ENCODE peak calls at places on chromosomes 3 and 15, in ten cellular contexts. Q, E, F, M, H, X, N, I, Y and P are unnamed samples.

GRCh38 chr15:95684693-95685115 is 645.8 kb upstream of the NR2F2 start:
- DNase-seq in N (no peak), M (no peak), F (no peak), E (peak), I (no peak), H (peak), Q (no peak), Y (no peak), X (no peak), P (peak)

GRCh38 chr3:179181993-179182551 is 33.9 kb downstream of the PIK3CA start:
- DNase-seq in M (no peak), N (no peak), I (no peak), Y (no peak), H (no peak), E (no peak), F (no peak), X (no peak), Q (no peak), P (peak)

GRCh38 chr3:57127849-57128566 is 37.1 kb downstream of the IL17RD start:
- DNase-seq in Q (no peak), E (no peak), N (no peak), H (peak), M (no peak), I (no peak), X (no peak), F (no peak), Y (no peak), P (peak)

GRCh38 chr3:50336452-50337174 is 4.0 kb downstream of the RASSF1 start:
- DNase-seq in E (no peak), M (no peak), N (no peak), X (no peak), Y (no peak), I (no peak), H (no peak), F (no peak), Q (no peak), P (peak)

GRCh38 chr15:63498815-63499549 is 5.4 kb upstream of the USP3 start:
- DNase-seq in N (no peak), F (no peak), Q (no peak), I (no peak), E (no peak), H (no peak), X (peak), Y (no peak), M (no peak), P (no peak)

GRCh38 chr3:133538154-133538553 is 35.3 kb upstream of the CDV3 start:
- DNase-seq in H (no peak), F (no peak), Q (no peak), I (no peak), N (no peak), Y (no peak), M (no peak), E (no peak), X (no peak), P (no peak)

GRCh38 chr3:12178091-12178820 is 19.5 kb upstream of the TIMP4 start:
- DNase-seq in H (no peak), I (no peak), N (no peak), Y (no peak), X (peak), Q (no peak), M (no peak), E (no peak), F (no peak), P (peak)

GRCh38 chr3:114435733-114436132 is 141.9 kb downstream of the TIGIT start:
- DNase-seq in E (no peak), I (no peak), N (no peak), H (no peak), M (no peak), X (no peak), F (no peak), Y (no peak), Q (no peak), P (peak)

GRCh38 chr15:63398456-63398855 is 16.8 kb upstream of the CA12 start:
- DNase-seq in N (no peak), Q (no peak), Y (no peak), H (no peak), I (no peak), F (no peak), X (no peak), E (no peak), M (no peak), P (no peak)

GRCh38 chr3:89625945-89626344 is 518.5 kb downstream of the EPHA3 start:
- DNase-seq in I (no peak), Q (no peak), F (no peak), H (no peak), Y (no peak), X (no peak), E (no peak), N (no peak), M (no peak), P (no peak)

GRCh38 chr3:57928511-57928910 is 79.7 kb upstream of the FLNB start:
- DNase-seq in E (no peak), M (no peak), N (no peak), Y (no peak), Q (no peak), I (no peak), X (no peak), H (no peak), F (no peak), P (no peak)

GRCh38 chr3:66552846-66553245 is 52.0 kb upstream of the LRIG1 start:
- DNase-seq in F (no peak), E (no peak), I (no peak), H (no peak), Y (no peak), Q (no peak), X (no peak), N (no peak), M (no peak), P (no peak)

GRCh38 chr3:41204369-41204768 is 5.1 kb downstream of the CTNNB1 start:
- DNase-seq in Y (no peak), Q (no peak), F (no peak), X (no peak), I (no peak), H (no peak), E (no peak), N (no peak), M (no peak), P (no peak)

GRCh38 chr3:114863848-114864247 is 283.2 kb downstream of the ZBTB20 start:
- DNase-seq in M (no peak), H (no peak), Q (no peak), N (no peak), I (no peak), X (no peak), Y (no peak), E (no peak), F (peak), P (no peak)

GRCh38 chr3:57199895-57200297 is at the start of gene HESX1:
- DNase-seq in F (no peak), I (no peak), N (no peak), Q (no peak), Y (no peak), X (no peak), H (no peak), M (no peak), E (no peak), P (no peak)

GRCh38 chr3:57545636-57546268 is 1.6 kb upstream of the DNAH12 start:
- DNase-seq in E (no peak), Y (no peak), X (peak), H (no peak), F (no peak), I (no peak), Q (no peak), N (no peak), M (no peak), P (no peak)

GRCh38 chr15:70098170-70098460 is 398 bp upstream of the TLE3 start:
- DNase-seq in I (no peak), F (no peak), E (no peak), Y (no peak), M (no peak), Q (no peak), H (no peak), N (no peak), X (no peak), P (no peak)

GRCh38 chr3:30231277-30232141 is 374.9 kb upstream of the TGFBR2 start:
- DNase-seq in X (no peak), E (no peak), I (no peak), F (no peak), H (peak), N (no peak), Y (no peak), Q (no peak), M (no peak), P (peak)

GRCh38 chr3:36201546-36201945 is 178.8 kb upstream of the STAC start:
- DNase-seq in M (no peak), X (no peak), F (no peak), E (no peak), I (no peak), Q (no peak), H (no peak), N (peak), Y (no peak), P (no peak)